ENCODE peak calls at places on chromosomes 11 and 22, in four cellular contexts. I is K562, W is SK-N-SH, H is HepG2. Q is an unnamed sample.

GRCh38 chr11:71116435-71117040 is 135.8 kb downstream of the SHANK2 start:
- DNase-seq in I (no peak), W (no peak), H (no peak), Q (no peak)

GRCh38 chr11:43576834-43577521 is 103.6 kb upstream of the HSD17B12 start:
- DNase-seq in I (peak; percentile 80), W (peak; percentile 71), H (peak; percentile 32), Q (peak; percentile 12)

GRCh38 chr11:69320326-69320725 is 26.4 kb downstream of the MYEOV start:
- DNase-seq in I (no peak), W (no peak), H (no peak), Q (no peak)

GRCh38 chr11:44417756-44418437 is 108.0 kb upstream of the ALX4 start:
- DNase-seq in I (no peak), W (no peak), H (peak; percentile 14), Q (no peak)

GRCh38 chr11:6502382-6502781 is 5.3 kb downstream of the DNHD1 start:
- DNase-seq in I (no peak), W (no peak), H (no peak), Q (no peak)

GRCh38 chr11:128579790-128580504 is 7.4 kb downstream of the ETS1 start:
- DNase-seq in I (no peak), W (no peak), H (no peak), Q (no peak)

GRCh38 chr22:25351631-25352293 is 132.3 kb downstream of the CRYBB2 start:
- DNase-seq in I (no peak), W (no peak), H (no peak), Q (no peak)

GRCh38 chr11:102402556-102402955 is 50.0 kb downstream of the TMEM123 start:
- DNase-seq in I (no peak), W (no peak), H (no peak), Q (no peak)

GRCh38 chr22:49943405-49943765 is 17.2 kb upstream of the PIM3 start:
- DNase-seq in I (no peak), W (no peak), H (no peak), Q (no peak)

GRCh38 chr11:44388828-44389645 is 79.1 kb upstream of the ALX4 start:
- DNase-seq in I (no peak), W (no peak), H (no peak), Q (no peak)

GRCh38 chr11:46557684-46558151 is 36.1 kb downstream of the AMBRA1 start:
- DNase-seq in I (peak; percentile 34), W (no peak), H (peak; percentile 73), Q (peak; percentile 29)

GRCh38 chr11:60840711-60841430 is 1.0 kb upstream of the CCDC86 start:
- DNase-seq in I (no peak), W (no peak), H (no peak), Q (no peak)

GRCh38 chr11:62922653-62923371 is 1.6 kb upstream of the CHRM1 start:
- DNase-seq in I (peak; percentile 79), W (no peak), H (no peak), Q (no peak)

GRCh38 chr11:111494040-111494439 is 18.1 kb downstream of the BTG4 start:
- DNase-seq in I (no peak), W (no peak), H (no peak), Q (no peak)

GRCh38 chr11:111502611-111503010 is 9.6 kb downstream of the BTG4 start:
- DNase-seq in I (no peak), W (no peak), H (no peak), Q (no peak)

GRCh38 chr11:111500481-111500880 is 11.7 kb downstream of the BTG4 start:
- DNase-seq in I (no peak), W (no peak), H (no peak), Q (no peak)

DNA sequence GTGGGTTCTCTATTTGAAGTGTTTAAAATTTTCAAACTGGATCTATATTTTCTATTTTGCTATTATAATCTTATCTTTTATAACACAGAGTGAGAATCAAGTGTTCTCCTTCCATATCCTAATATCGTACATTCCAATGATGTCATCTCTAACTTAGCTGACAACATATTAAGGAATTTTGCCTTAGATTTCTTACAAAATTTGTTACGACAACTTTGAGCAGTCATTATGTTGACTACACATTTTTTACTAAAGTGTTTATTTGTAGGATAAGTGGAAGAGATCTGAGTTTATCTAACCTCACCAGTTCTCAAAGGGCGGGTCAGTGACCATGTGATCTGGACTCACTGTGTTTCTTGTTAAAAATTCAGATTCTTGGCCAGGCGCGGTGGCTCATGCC is 12.7 kb downstream of the BTG4 start:
- DNase-seq in I (no peak), W (no peak), H (no peak), Q (no peak)
- TF ChIP-seq ELF1 in I (no peak), W (no peak), H (no peak), Q (no peak)

GRCh38 chr11:134497586-134497985 is 85.5 kb upstream of the B3GAT1 start:
- DNase-seq in I (no peak), W (no peak), H (no peak), Q (no peak)
- TF ChIP-seq ELF1 in I (no peak), W (no peak), H (no peak), Q (no peak)

GRCh38 chr11:111631034-111631665 is 28.9 kb downstream of the SIK2 start:
- DNase-seq in I (no peak), W (no peak), H (peak; percentile 64), Q (no peak)
- TF ChIP-seq ELF1 in I (no peak), W (no peak), H (no peak), Q (no peak)

GRCh38 chr22:30325065-30325720 is 1.5 kb downstream of the TBC1D10A start:
- DNase-seq in I (no peak), W (no peak), H (no peak), Q (no peak)
- TF ChIP-seq ELF1 in I (peak; percentile 48), W (peak; percentile 62), H (no peak), Q (no peak)

DNA sequence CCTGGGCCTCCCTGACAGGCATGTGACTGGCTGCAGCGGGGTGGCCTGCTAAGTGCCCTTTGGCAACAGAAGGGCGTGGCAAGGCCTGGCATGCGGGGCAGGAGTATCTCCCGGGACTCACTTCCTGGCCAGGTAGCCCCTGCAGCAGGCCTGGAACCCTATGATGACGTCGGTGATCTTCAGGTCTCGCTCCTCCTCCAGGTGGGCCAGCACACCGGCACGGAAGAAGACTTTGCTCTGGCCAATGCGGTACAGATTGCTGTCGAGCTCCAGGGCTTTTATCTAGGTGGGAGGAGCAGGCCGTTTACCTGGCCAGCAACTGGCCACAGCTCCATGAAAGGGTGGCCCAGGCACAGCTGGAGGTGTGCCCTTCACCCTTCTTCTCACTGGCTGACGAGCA is 50.9 kb downstream of the APOL1 start:
- DNase-seq in I (no peak), W (no peak), H (no peak), Q (no peak)
- TF ChIP-seq ELF1 in I (no peak), W (no peak), H (no peak), Q (no peak)

DNA sequence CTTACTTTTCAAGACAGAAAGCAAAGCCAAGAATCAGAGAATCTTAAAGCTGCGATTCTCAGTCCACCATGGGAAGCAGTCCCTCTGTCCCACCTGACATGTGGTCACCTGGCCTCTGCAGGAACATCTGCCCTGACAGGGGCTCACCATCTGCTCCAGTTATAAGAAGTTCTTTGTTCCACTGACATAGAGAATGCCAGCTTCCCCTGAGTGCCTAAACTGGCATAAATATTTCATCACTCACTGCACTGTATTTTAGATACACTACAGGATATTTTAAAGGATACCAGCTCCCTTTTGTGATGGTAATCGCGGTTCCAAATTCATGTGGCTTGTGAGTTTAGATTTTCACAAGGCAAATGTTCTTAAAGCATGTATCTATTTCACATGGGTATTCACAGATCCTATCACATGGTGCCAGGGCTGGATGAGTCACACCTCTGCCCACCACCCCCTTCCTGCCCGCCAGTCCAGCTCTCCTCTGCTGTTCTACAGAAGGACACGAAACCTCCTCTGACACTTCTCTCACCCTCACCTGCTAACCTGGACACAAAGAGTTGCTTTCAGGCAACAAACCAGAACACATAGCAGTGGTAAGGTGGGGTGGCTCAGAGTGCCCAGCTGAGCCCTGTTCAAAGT is 105.5 kb downstream of the KCNC1 start:
- DNase-seq in I (no peak), W (no peak), H (no peak), Q (no peak)
- TF ChIP-seq ELF1 in I (no peak), W (no peak), H (no peak), Q (no peak)

GRCh38 chr11:45436966-45437365 is 150.8 kb upstream of the SYT13 start:
- DNase-seq in I (no peak), W (no peak), H (no peak), Q (no peak)
- TF ChIP-seq ELF1 in I (no peak), W (no peak), H (no peak), Q (no peak)

GRCh38 chr11:10414659-10415058 is 40.4 kb upstream of the AMPD3 start:
- DNase-seq in I (peak; percentile 45), W (no peak), H (no peak), Q (no peak)
- TF ChIP-seq ELF1 in I (no peak), W (no peak), H (no peak), Q (no peak)

DNA sequence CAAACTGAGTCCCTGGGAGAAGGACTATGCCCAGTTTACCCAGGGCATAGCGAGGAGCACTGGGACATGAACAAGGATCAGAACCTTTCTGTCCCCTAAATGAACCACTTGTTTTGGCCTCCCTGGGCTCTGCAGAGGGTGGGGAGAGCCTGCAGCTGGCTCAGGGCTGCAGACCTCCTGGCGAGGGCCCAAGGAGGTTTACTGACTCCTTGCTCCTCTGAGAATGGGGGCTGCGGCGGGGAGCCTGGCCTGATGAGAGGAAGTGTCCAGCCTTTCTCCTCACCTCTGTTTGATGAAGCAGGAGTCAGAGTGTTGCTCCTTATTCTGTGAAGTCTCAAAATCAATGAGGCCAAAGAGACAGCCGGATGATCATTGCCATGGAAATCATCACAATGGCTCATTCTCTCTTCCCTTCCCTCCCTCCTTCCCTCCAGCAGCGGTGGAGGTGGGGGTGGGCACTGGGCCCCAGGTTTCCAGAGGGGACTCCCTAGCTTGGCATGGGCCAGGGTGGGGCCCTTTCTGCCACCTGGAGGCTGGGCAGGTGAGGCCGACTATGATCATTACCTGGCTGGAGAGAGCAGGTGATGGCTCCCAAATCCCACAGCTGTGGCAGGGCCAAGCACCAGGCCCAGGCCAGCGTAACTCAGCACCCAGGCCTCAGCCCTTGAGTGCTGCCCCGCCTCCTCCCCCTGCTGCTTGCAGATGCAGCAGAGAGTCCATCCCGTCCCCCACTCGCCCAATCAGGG is 169.7 kb downstream of the CEP164 start:
- DNase-seq in I (no peak), W (no peak), H (no peak), Q (no peak)
- TF ChIP-seq ELF1 in I (no peak), W (no peak), H (no peak), Q (no peak)

GRCh38 chr22:19974233-19974861 is 32.7 kb upstream of the TXNRD2 start:
- DNase-seq in I (peak; percentile 98), W (peak; percentile 91), H (peak; percentile 75), Q (peak; percentile 41)
- TF ChIP-seq ELF1 in I (no peak), W (no peak), H (no peak), Q (no peak)

Q was measured in HCT116.